ENCODE peak calls at places on chromosomes 12 and 14, in seven cellular contexts. I is activated CD8-positive, alpha-beta memory T cell treated with anti-CD3 and anti-CD28 coated beads, Interleukin-2, amount 10 ng/mL, durations not matched to agents 7 days and 5 days; F is AG10803; S is omental fat pad; Z is iPS DF 6.9; G is NCI-H1930; M is activated T-cell treated with anti-CD3 and anti-CD28 coated beads for 24 hours. E is an unnamed sample.

GRCh38 chr12:6606331-6607131 is 648 bp downstream of the CHD4 start:
- DNase-seq in I (peak; percentile 72), F (no peak), S (peak; percentile 62), Z (no peak), G (no peak), M (no peak), E (no peak)

GRCh38 chr12:53781218-53781801 is 29.5 kb upstream of the CISTR start:
- DNase-seq in I (no peak), F (no peak), S (no peak), Z (no peak), G (no peak), M (no peak), E (no peak)

GRCh38 chr14:64654072-64654899 is 49.9 kb upstream of the PLEKHG3 start:
- DNase-seq in I (no peak), F (peak; percentile 92), S (no peak), Z (no peak), G (no peak), M (no peak), E (no peak)

GRCh38 chr14:54502602-54503001 is 7.1 kb upstream of the CGRRF1 start:
- DNase-seq in I (no peak), F (peak; percentile 72), S (no peak), Z (no peak), G (no peak), M (no peak), E (no peak)

GRCh38 chr14:79274641-79275366 is 936.5 kb downstream of the DIO2 start:
- DNase-seq in I (no peak), F (no peak), S (no peak), Z (no peak), G (no peak), M (no peak), E (no peak)

GRCh38 chr12:34601689-34602088 is 579.4 kb downstream of the ALG10 start:
- DNase-seq in I (no peak), F (no peak), S (no peak), Z (no peak), G (no peak), M (no peak), E (no peak)

GRCh38 chr12:51062631-51063397 is 14.7 kb downstream of the LETMD1 start:
- DNase-seq in I (no peak), F (no peak), S (no peak), Z (no peak), G (no peak), M (no peak), E (no peak)

GRCh38 chr12:31037921-31038320 is 35.7 kb upstream of the DDX11 start:
- DNase-seq in I (no peak), F (no peak), S (no peak), Z (no peak), G (no peak), M (no peak), E (no peak)

GRCh38 chr12:5328669-5329068 is 103.2 kb upstream of the NTF3 start:
- DNase-seq in I (no peak), F (no peak), S (no peak), Z (no peak), G (no peak), M (no peak), E (no peak)

GRCh38 chr12:116982721-116983502 is 72.2 kb downstream of the FBXW8 start:
- DNase-seq in I (no peak), F (peak; percentile 94), S (no peak), Z (no peak), G (no peak), M (no peak), E (no peak)